ENCODE peak calls at places on chromosomes 2 and 18, in eight cellular contexts. G is CD8-positive, alpha-beta memory T cell; B is PC-9; L is Karpas-422; Q is lower lobe of right lung; I is left lung; H is cardiac muscle cell; O is GM23248. S is an unnamed sample.

GRCh38 chr2:23545391-23545790 is 160.4 kb downstream of the KLHL29 start:
- DNase-seq in Q (no peak), B (no peak), H (no peak), O (peak; percentile 77), I (no peak), L (no peak), G (no peak), S (no peak)

GRCh38 chr18:24704921-24705620 is 244.6 kb downstream of the HRH4 start:
- DNase-seq in I (peak; percentile 29), O (peak; percentile 49), H (no peak), L (no peak), G (no peak), Q (no peak), B (no peak), S (no peak)

GRCh38 chr2:47904903-47905453 is 1.3 kb downstream of the FBXO11 start:
- DNase-seq in L (peak; percentile 70), G (no peak), Q (peak; percentile 60), B (no peak), O (no peak), I (peak; percentile 41), H (no peak), S (peak; percentile 16)

GRCh38 chr2:239303711-239304532 is 96.9 kb downstream of the HDAC4 start:
- DNase-seq in L (no peak), Q (no peak), I (no peak), B (no peak), O (no peak), G (no peak), H (no peak), S (no peak)

GRCh38 chr2:207308519-207309224 is 142.9 kb upstream of the KLF7 start:
- DNase-seq in L (no peak), G (no peak), I (no peak), B (no peak), Q (no peak), H (peak; percentile 26), O (no peak), S (no peak)

GRCh38 chr18:79568543-79569205 is 110.9 kb upstream of the CTDP1 start:
- DNase-seq in Q (no peak), I (peak; percentile 25), H (no peak), G (no peak), L (no peak), B (no peak), O (no peak), S (no peak)

GRCh38 chr2:64730551-64731305 is 77.0 kb upstream of the SERTAD2 start:
- DNase-seq in O (peak; percentile 92), H (peak; percentile 75), I (peak; percentile 80), Q (peak; percentile 51), L (peak; percentile 81), B (no peak), G (peak; percentile 15), S (peak; percentile 9)

GRCh38 chr18:49249523-49249922 is 210.9 kb downstream of the DYM start:
- DNase-seq in B (peak; percentile 77), H (no peak), O (peak; percentile 96), Q (no peak), I (no peak), L (no peak), G (no peak), S (no peak)

GRCh38 chr2:88875749-88876148 is 184.3 kb downstream of the RPIA start:
- DNase-seq in B (no peak), L (no peak), H (no peak), O (no peak), Q (no peak), G (no peak), I (no peak), S (no peak)

GRCh38 chr2:58447586-58447985 is 206.5 kb upstream of the FANCL start:
- DNase-seq in B (no peak), L (no peak), I (no peak), H (no peak), Q (no peak), G (no peak), O (no peak), S (no peak)

GRCh38 chr2:119764832-119765231 is 5.1 kb downstream of the PTPN4 start:
- DNase-seq in H (no peak), I (no peak), L (no peak), B (peak; percentile 33), Q (no peak), O (no peak), G (no peak), S (no peak)

GRCh38 chr2:67388680-67389079 is 8.5 kb upstream of the ETAA1 start:
- DNase-seq in G (no peak), B (no peak), L (no peak), Q (no peak), I (no peak), H (no peak), O (no peak), S (no peak)

GRCh38 chr2:74620671-74621070 is 27.5 kb downstream of the M1AP start:
- DNase-seq in H (no peak), O (peak; percentile 43), B (no peak), I (no peak), Q (no peak), L (no peak), G (no peak), S (no peak)

GRCh38 chr2:69386789-69387734 is at the start of gene GFPT1:
- DNase-seq in L (peak; percentile 99), H (peak; percentile 96), B (peak; percentile 83), Q (peak; percentile 96), G (peak; percentile 91), O (peak; percentile 98), I (peak; percentile 94), S (peak; percentile 85)
- H3K4me1 ChIP-seq in L (peaks cover 33% of the 10 kb centered on the region), H (peaks cover 9% of the 10 kb centered on the region), B (peaks cover 42% of the 10 kb centered on the region), Q (peaks cover 49% of the 10 kb centered on the region), G (peaks cover 27% of the 10 kb centered on the region), O (peaks cover 35% of the 10 kb centered on the region), I (peaks cover 59% of the 10 kb centered on the region), S (peaks cover 14% of the 10 kb centered on the region)

GRCh38 chr2:232581725-232582124 is 31.2 kb downstream of the EIF4E2 start:
- DNase-seq in I (no peak), B (no peak), G (no peak), O (no peak), L (peak; percentile 48), Q (no peak), H (no peak), S (no peak)

GRCh38 chr2:232576995-232577394 is 26.5 kb downstream of the EIF4E2 start:
- DNase-seq in G (no peak), I (no peak), Q (no peak), H (no peak), B (no peak), L (no peak), O (peak; percentile 55), S (no peak)

GRCh38 chr2:232578662-232579061 is 28.2 kb downstream of the EIF4E2 start:
- DNase-seq in B (no peak), O (no peak), I (no peak), G (no peak), Q (no peak), L (no peak), H (no peak), S (no peak)

GRCh38 chr2:232577841-232578240 is 27.4 kb downstream of the EIF4E2 start:
- DNase-seq in B (no peak), O (no peak), H (no peak), I (no peak), L (no peak), Q (no peak), G (no peak), S (no peak)

GRCh38 chr2:232580648-232580981 is 30.1 kb downstream of the EIF4E2 start:
- DNase-seq in Q (no peak), L (no peak), H (no peak), B (no peak), G (no peak), O (no peak), I (no peak), S (no peak)
- H3K36me3 ChIP-seq in Q (peaks cover 44% of the 10 kb centered on the region), L (peaks cover 3% of the 10 kb centered on the region), H (peaks cover 16% of the 10 kb centered on the region), B (no peaks in the 10 kb centered on the region), G (peaks cover 17% of the 10 kb centered on the region), O (no peaks in the 10 kb centered on the region), I (no peaks in the 10 kb centered on the region), S (peaks cover 46% of the 10 kb centered on the region)

GRCh38 chr18:13178976-13179375 is 39.6 kb upstream of the LDLRAD4 start:
- DNase-seq in I (no peak), Q (no peak), H (no peak), G (no peak), B (no peak), O (no peak), L (no peak), S (no peak)
- H3K27ac ChIP-seq in I (no peak overlapping the region), Q (no peak overlapping the region), H (no peak overlapping the region), G (no peak overlapping the region), B (no peak overlapping the region), O (no peak overlapping the region), L (no peak overlapping the region), S (no peak overlapping the region)

DNA sequence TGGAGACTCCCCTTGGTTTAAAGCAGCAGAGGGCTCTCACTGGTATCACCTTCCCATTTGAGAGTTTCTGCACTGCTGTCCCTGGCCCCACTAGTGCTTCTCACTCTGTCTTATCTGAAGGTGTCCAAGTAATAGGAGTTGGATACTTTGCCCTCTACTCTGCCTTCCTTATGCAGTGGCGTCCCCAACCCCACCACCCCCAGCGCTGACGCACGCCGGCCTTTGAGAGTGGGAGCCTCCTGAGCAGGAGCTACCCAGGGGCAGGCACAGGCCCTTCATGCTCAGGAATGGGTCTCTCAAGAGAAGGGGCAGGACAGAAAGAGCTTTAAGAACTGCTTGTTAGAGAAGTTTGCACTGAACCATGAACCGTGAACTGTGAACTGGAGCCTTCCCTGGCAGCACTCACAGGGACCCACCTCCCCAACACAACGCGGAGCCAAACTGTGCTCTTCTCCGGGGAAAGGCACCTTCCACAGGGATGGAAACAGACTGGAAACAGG is 3.3 kb downstream of the CIB4 start:
- DNase-seq in G (no peak), L (no peak), I (no peak), H (no peak), O (no peak), Q (no peak), B (no peak), S (no peak)
- H3K4me1 ChIP-seq in G (no peaks in the 10 kb centered on the region), L (no peaks in the 10 kb centered on the region), I (peaks cover 5% of the 10 kb centered on the region), H (no peaks in the 10 kb centered on the region), O (peaks cover 3% of the 10 kb centered on the region), Q (peaks cover 19% of the 10 kb centered on the region), B (peaks cover 43% of the 10 kb centered on the region), S (no peaks in the 10 kb centered on the region)

GRCh38 chr2:59920961-59921360 is 632.5 kb downstream of the BCL11A start:
- DNase-seq in B (no peak), H (no peak), L (no peak), Q (no peak), I (no peak), G (no peak), O (no peak), S (no peak)
- H3K36me3 ChIP-seq in B (no peaks in the 10 kb centered on the region), H (no peaks in the 10 kb centered on the region), L (no peaks in the 10 kb centered on the region), Q (no peaks in the 10 kb centered on the region), I (no peaks in the 10 kb centered on the region), G (no peaks in the 10 kb centered on the region), O (no peaks in the 10 kb centered on the region), S (no peaks in the 10 kb centered on the region)

GRCh38 chr18:36583155-36583745 is 245.6 kb downstream of the TPGS2 start:
- DNase-seq in H (no peak), Q (no peak), I (no peak), G (no peak), L (no peak), O (no peak), B (no peak), S (no peak)

GRCh38 chr18:36578871-36579270 is 249.9 kb downstream of the TPGS2 start:
- DNase-seq in L (no peak), O (peak; percentile 51), G (no peak), B (no peak), Q (no peak), H (no peak), I (no peak), S (no peak)

GRCh38 chr18:36579311-36579710 is 249.5 kb downstream of the TPGS2 start:
- DNase-seq in B (no peak), Q (no peak), L (no peak), G (no peak), H (no peak), I (no peak), O (no peak), S (no peak)

GRCh38 chr18:36580266-36580665 is 248.5 kb downstream of the TPGS2 start:
- DNase-seq in B (no peak), I (no peak), H (no peak), Q (no peak), O (peak; percentile 78), L (no peak), G (no peak), S (no peak)

GRCh38 chr18:36580874-36581750 is 247.7 kb downstream of the TPGS2 start:
- DNase-seq in Q (no peak), L (no peak), B (no peak), O (peak; percentile 88), H (no peak), I (no peak), G (no peak), S (no peak)
- H3K27ac ChIP-seq in Q (no peak overlapping the region), L (no peak overlapping the region), B (no peak overlapping the region), O (peak overlapping the region; percentile 80), H (peak overlapping the region; percentile 22), I (no peak overlapping the region), G (no peak overlapping the region), S (no peak overlapping the region)